ENCODE peak calls at places on chromosome 9, in four cellular contexts. Y, V, T and G are unnamed samples.
A peak's percentile ranks its signal among the peaks of the same experiment; 100 is the strongest.

GRCh38 chr9:122394265-122395242 is 23.7 kb downstream of the PTGS1 start:
- DNase-seq in Y (peak; percentile 69), T (no peak), V (no peak), G (no peak)

GRCh38 chr9:2264081-2264480 is 248.9 kb downstream of the SMARCA2 start:
- DNase-seq in T (no peak), Y (no peak), V (no peak), G (no peak)

GRCh38 chr9:112048924-112049785 is 125.9 kb downstream of the SUSD1 start:
- DNase-seq in Y (no peak), V (no peak), T (no peak), G (no peak)

GRCh38 chr9:93205045-93205768 is 21.3 kb downstream of the WNK2 start:
- DNase-seq in Y (peak; percentile 54), T (peak; percentile 86), V (no peak), G (no peak)

GRCh38 chr9:106843361-106843760 is 19.6 kb upstream of the ZNF462 start:
- DNase-seq in Y (no peak), T (no peak), V (no peak), G (no peak)

GRCh38 chr9:33375238-33375840 is 27.0 kb downstream of the AQP7 start:
- DNase-seq in T (no peak), Y (no peak), V (no peak), G (no peak)

GRCh38 chr9:107016383-107016782 is 153.4 kb downstream of the ZNF462 start:
- DNase-seq in V (no peak), Y (no peak), T (no peak), G (no peak)

GRCh38 chr9:22154064-22154463 is 145.0 kb upstream of the CDKN2B start:
- DNase-seq in T (no peak), V (no peak), Y (no peak), G (no peak)

GRCh38 chr9:88258012-88258411 is 119.7 kb upstream of the SPATA31C2 start:
- DNase-seq in T (no peak), V (no peak), Y (peak; percentile 27), G (peak; percentile 53)

GRCh38 chr9:109132473-109133095 is 12.8 kb upstream of the TMEM245 start:
- DNase-seq in T (no peak), Y (no peak), V (no peak), G (no peak)

GRCh38 chr9:105055922-105056321 is 128.0 kb upstream of the ABCA1 start:
- DNase-seq in Y (no peak), V (no peak), T (no peak), G (no peak)

GRCh38 chr9:12426198-12426864 is 266.9 kb upstream of the TYRP1 start:
- DNase-seq in Y (no peak), T (no peak), V (no peak), G (no peak)

GRCh38 chr9:99072040-99072394 is 32.9 kb upstream of the TGFBR1 start:
- DNase-seq in T (no peak), V (no peak), Y (no peak), G (no peak)

GRCh38 chr9:95515272-95516113 is 1.3 kb downstream of the PTCH1 start:
- DNase-seq in V (peak; percentile 55), Y (no peak), T (peak; percentile 82), G (peak; percentile 62)

GRCh38 chr9:20984471-20984870 is 47.0 kb downstream of the HACD4 start:
- DNase-seq in Y (no peak), T (no peak), V (no peak), G (no peak)

GRCh38 chr9:91197232-91198181 is 164.2 kb downstream of the AUH start:
- DNase-seq in V (no peak), Y (peak; percentile 64), T (no peak), G (no peak)

GRCh38 chr9:5951686-5952211 is 61.1 kb downstream of the MLANA start:
- DNase-seq in T (no peak), Y (no peak), V (no peak), G (no peak)

GRCh38 chr9:121627432-121627831 is 24.0 kb upstream of the DAB2IP start:
- DNase-seq in T (no peak), V (no peak), Y (no peak), G (no peak)

GRCh38 chr9:124260769-124261603 is 3.2 kb downstream of the NEK6 start:
- DNase-seq in Y (no peak), V (no peak), T (no peak), G (no peak)

GRCh38 chr9:127955294-127956015 is 17.8 kb upstream of the DPM2 start:
- DNase-seq in Y (peak; percentile 80), T (peak; percentile 79), V (peak; percentile 80), G (no peak)

GRCh38 chr9:134869554-134870310 is 10.9 kb upstream of the FCN2 start:
- DNase-seq in V (no peak), Y (no peak), T (no peak), G (no peak)

GRCh38 chr9:106992186-106992585 is 129.2 kb downstream of the ZNF462 start:
- DNase-seq in Y (no peak), T (no peak), V (no peak), G (no peak)

GRCh38 chr9:30201024-30201423 is 2183.4 kb upstream of the ACO1 start:
- DNase-seq in Y (no peak), V (no peak), T (no peak), G (no peak)

GRCh38 chr9:119375892-119376291 is 6.7 kb upstream of the BRINP1 start:
- DNase-seq in Y (no peak), T (peak; percentile 32), V (no peak), G (peak; percentile 67)
- TF ChIP-seq CTCF in Y (no peak), T (peak; percentile 63), V (no peak), G (peak; percentile 62)

GRCh38 chr9:131201856-131202255 is 74.5 kb downstream of the FAM78A start:
- DNase-seq in V (no peak), T (no peak), Y (no peak), G (no peak)

GRCh38 chr9:131198316-131198715 is 72.9 kb downstream of the NUP214 start:
- DNase-seq in Y (no peak), T (no peak), V (no peak), G (no peak)

GRCh38 chr9:131206495-131206894 is 69.8 kb downstream of the FAM78A start:
- DNase-seq in V (no peak), Y (no peak), T (no peak), G (no peak)

GRCh38 chr9:131204285-131204684 is 72.0 kb downstream of the FAM78A start:
- DNase-seq in V (no peak), Y (no peak), T (no peak), G (no peak)

DNA sequence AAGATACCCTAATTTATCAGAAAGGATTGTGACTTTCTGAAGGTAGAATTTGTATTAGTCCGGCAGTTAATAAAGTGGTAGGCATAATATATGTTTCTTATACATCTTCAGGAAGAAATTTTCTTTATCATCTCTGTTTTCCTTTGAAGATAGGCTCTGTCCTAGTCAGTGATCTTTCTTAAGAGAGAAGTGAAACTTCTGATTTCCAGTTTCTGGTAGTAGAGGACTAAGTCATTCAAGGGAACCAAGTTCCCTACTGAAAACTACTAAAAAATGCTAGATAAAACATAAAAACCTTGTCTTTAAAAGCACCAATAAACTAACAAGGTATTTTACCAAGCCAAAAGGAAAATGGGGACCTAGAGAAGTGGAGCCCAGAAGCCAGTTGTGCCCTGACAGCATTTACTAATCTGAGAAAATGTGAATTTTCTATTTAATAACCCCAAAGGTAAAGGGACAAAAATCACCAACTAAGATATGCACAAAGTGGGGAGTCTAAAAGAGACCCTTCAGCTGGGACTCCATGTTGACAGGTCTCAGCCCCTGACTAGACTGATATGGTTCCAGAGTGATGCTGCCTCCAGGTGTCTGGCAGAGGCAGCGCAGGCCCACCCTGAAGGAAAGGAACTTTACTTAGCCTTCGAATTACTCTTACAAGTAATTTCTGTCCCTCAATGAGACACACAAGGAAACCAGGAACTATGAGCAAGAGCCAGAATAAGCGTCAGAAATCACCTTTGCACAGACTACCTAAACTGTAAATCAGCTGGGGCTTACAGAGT is 72.7 kb downstream of the FAM78A start:
- DNase-seq in V (peak; percentile 15), T (no peak), Y (no peak), G (no peak)
- TF ChIP-seq CTCF in V (peak; percentile 27), T (peak; percentile 33), Y (no peak), G (peak; percentile 23)

DNA sequence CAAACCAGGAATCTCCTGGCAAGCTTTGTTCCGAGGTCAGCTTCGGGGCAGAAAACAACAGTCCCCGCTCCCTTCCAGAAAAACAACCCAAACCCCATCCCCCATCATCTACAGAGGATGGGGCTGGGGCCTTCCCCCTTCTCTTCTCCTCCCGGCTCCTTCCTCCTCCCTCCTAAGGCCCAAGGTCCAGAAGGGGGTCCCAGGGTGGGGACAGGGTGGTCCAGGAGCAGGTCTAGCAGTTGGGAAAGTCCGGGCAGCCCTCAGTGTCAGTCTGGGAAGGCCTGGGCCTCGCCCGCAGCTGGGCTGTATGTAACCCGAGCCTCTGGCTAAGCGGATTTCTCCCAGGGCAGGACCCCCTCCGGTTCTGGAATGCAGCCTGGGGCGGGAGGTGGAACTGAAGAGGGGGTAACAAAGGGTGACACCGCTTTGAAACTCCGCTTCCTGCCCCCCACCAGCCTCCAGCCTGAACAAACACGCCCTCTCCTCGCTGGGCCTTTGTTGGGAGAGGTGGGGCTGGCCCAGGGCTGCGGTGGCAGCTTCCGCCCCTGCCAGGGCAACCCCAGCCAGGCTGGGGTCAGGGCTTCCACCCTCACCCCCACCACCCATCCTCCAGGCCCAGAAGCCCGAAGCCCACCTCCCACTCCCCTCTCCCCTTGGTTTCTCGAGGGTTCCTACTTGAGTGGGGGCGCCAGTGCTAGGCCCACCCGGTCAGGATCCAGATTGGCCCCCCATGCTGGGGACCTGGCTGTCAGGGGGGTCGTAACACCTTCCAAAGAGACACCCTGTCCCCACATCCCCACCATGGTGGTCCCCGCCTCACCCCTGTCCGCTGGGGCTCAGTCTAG is 63.5 kb downstream of the C9orf50 start:
- DNase-seq in V (no peak), T (no peak), Y (no peak), G (peak; percentile 48)
- TF ChIP-seq CTCF in V (no peak), T (no peak), Y (no peak), G (no peak)

GRCh38 chr9:4068914-4069313 is 231.0 kb downstream of the GLIS3 start:
- DNase-seq in T (no peak), Y (no peak), V (no peak), G (no peak)

GRCh38 chr9:4065054-4065453 is 234.8 kb downstream of the GLIS3 start:
- DNase-seq in V (no peak), T (no peak), Y (no peak), G (no peak)

GRCh38 chr9:4066682-4067081 is 233.2 kb downstream of the GLIS3 start:
- DNase-seq in T (no peak), V (no peak), Y (no peak), G (no peak)

GRCh38 chr9:4068449-4068848 is 231.4 kb downstream of the GLIS3 start:
- DNase-seq in Y (no peak), T (no peak), V (no peak), G (no peak)

GRCh38 chr9:4066120-4066519 is 233.7 kb downstream of the GLIS3 start:
- DNase-seq in V (no peak), Y (no peak), T (peak; percentile 48), G (no peak)
- TF ChIP-seq CTCF in V (no peak), Y (no peak), T (no peak), G (no peak)

DNA sequence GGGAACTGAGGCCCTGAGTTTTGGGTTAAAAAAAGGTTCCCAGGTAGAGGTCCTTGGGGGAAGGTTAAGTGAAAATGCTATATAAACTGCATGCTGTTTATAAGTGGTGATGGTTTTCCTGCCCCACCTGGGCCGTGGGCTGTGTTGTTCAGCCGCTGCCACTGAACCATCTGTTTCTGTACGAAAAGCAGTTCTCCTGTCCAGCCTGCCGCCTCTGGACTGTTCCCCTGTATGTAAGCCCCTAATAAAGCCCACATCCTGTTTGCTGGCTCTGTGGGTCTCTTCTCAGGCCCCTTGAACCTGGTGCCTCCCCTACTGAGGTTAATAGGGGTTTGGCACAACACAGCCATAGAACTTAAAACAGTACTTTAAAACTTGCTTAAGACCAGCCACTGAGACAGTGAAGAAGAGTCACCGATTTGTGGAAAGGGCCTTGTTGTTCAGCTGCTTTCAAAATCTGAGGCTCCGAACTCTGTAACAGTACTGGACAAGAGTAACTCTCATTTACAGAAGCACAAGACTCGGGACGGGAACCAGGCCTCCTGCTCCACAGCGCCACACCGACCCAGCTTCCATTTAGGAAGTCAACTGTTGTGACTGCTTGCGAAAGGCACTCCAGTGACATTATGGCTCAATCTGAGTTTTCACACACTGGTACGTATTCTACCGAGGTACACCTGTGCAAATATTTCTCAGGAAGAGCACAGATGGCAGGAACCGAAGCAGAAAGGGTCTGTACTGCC is 192.5 kb downstream of the CDK5RAP2 start:
- DNase-seq in V (no peak), Y (no peak), T (no peak), G (no peak)
- TF ChIP-seq CTCF in V (no peak), Y (no peak), T (no peak), G (no peak)